ENCODE peak calls at places on chromosomes 13 and 19, in ten cellular contexts. S, L, P, V, T, B, M, H, U and F are unnamed samples.

GRCh38 chr13:20457670-20458069 is 68.0 kb downstream of the CRYL1 start:
- DNase-seq in S (no peak), L (no peak), P (no peak), V (no peak), T (no peak), B (no peak), M (peak; percentile 31), H (no peak), U (no peak), F (no peak)

GRCh38 chr13:60620611-60621395 is 223.8 kb downstream of the TDRD3 start:
- DNase-seq in S (no peak), L (no peak), P (no peak), V (no peak), T (no peak), B (no peak), M (no peak), H (no peak), U (no peak), F (no peak)

GRCh38 chr13:80337011-80337688 is 3.8 kb downstream of the SPRY2 start:
- DNase-seq in S (no peak), L (no peak), P (no peak), V (peak; percentile 27), T (no peak), B (no peak), M (no peak), H (no peak), U (no peak), F (no peak)

GRCh38 chr13:95865080-95865597 is 188.1 kb downstream of the UGGT2 start:
- DNase-seq in S (no peak), L (no peak), P (no peak), V (no peak), T (no peak), B (no peak), M (no peak), H (no peak), U (no peak), F (no peak)

GRCh38 chr13:44561352-44561751 is 14.8 kb downstream of the TSC22D1 start:
- DNase-seq in S (no peak), L (no peak), P (no peak), V (no peak), T (no peak), B (no peak), M (no peak), H (no peak), U (no peak), F (no peak)

GRCh38 chr13:52669677-52670076 is 17.0 kb downstream of the SUGT1 start:
- DNase-seq in S (no peak), L (no peak), P (no peak), V (no peak), T (no peak), B (no peak), M (no peak), H (no peak), U (no peak), F (no peak)

GRCh38 chr13:111382877-111383276 is 62.4 kb downstream of the TEX29 start:
- DNase-seq in S (no peak), L (no peak), P (peak; percentile 31), V (no peak), T (no peak), B (no peak), M (no peak), H (no peak), U (no peak), F (no peak)

GRCh38 chr13:48230541-48230940 is 2.5 kb upstream of the ITM2B start:
- DNase-seq in S (no peak), L (no peak), P (no peak), V (no peak), T (no peak), B (no peak), M (no peak), H (no peak), U (no peak), F (no peak)

GRCh38 chr19:24033308-24033961 is 53.6 kb upstream of the ZNF254 start:
- DNase-seq in S (peak; percentile 85), L (peak; percentile 96), P (peak; percentile 93), V (peak; percentile 95), T (peak; percentile 87), B (peak; percentile 49), M (peak; percentile 97), H (peak; percentile 97), U (peak; percentile 59), F (peak; percentile 78)

GRCh38 chr19:51887522-51888498 is at the start of gene ZNF577:
- DNase-seq in S (peak; percentile 79), L (peak; percentile 98), P (peak; percentile 91), V (peak; percentile 96), T (peak; percentile 91), B (peak; percentile 35), M (peak; percentile 93), H (peak; percentile 90), U (peak; percentile 63), F (peak; percentile 73)

DNA sequence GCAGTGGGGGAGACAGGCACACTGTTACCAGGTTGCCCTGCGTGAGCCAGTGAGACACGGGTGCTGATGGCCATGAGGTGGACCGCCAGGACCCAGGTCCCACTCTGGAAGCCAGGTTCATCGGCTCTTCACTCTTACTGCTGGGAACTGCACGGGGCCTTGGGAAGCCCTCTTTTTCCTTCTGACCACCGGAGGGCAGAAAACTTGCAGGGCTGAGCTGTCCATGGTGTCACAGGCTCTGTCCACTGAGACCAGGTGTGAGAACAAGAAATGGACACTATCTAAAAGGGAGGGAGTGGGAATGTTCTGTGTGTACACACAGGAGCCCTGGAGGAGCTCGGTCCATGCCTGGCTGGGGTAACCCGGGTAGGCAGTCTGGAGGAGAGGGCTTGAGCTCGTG is 93.4 kb downstream of the UQCRFS1 start:
- DNase-seq in S (peak; percentile 41), L (peak; percentile 47), P (no peak), V (no peak), T (no peak), B (no peak), M (no peak), H (no peak), U (no peak), F (no peak)
- TF ChIP-seq CTCF in S (no peak), L (peak; percentile 54), P (no peak), V (peak; percentile 3), T (peak; percentile 19), B (peak; percentile 30), M (no peak), H (no peak), U (no peak), F (no peak)

GRCh38 chr13:45878966-45879365 is 27.4 kb upstream of the SIAH3 start:
- DNase-seq in S (no peak), L (no peak), P (no peak), V (no peak), T (no peak), B (no peak), M (peak; percentile 66), H (no peak), U (no peak), F (no peak)

GRCh38 chr13:45876781-45877180 is 25.2 kb upstream of the SIAH3 start:
- DNase-seq in S (no peak), L (no peak), P (no peak), V (no peak), T (no peak), B (no peak), M (peak; percentile 62), H (no peak), U (no peak), F (no peak)

GRCh38 chr13:45880242-45880641 is 28.7 kb upstream of the SIAH3 start:
- DNase-seq in S (no peak), L (no peak), P (no peak), V (no peak), T (no peak), B (no peak), M (no peak), H (no peak), U (no peak), F (no peak)

GRCh38 chr13:45882626-45883025 is 31.1 kb upstream of the SIAH3 start:
- DNase-seq in S (no peak), L (peak; percentile 61), P (no peak), V (no peak), T (no peak), B (no peak), M (no peak), H (no peak), U (no peak), F (no peak)

DNA sequence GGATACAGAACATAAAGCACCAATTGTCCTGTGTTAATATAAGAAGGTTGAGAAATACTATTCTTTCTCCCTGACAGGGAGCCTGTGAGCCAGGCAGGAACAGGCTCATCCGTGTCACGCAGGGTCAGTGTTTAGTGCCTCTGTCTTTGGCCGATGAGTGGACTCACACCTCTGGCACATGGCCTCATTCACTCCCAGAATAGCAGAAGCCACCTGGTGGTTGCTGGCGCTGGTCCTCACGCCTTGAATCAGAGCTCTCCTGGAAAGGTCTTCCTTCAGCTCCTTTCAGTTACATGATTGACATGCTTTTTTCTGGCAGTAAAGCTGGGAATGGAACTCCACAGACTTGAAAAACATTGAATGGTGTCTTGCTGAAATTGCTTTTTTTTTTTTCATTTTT is 28.1 kb upstream of the SIAH3 start:
- DNase-seq in S (peak; percentile 50), L (peak; percentile 70), P (no peak), V (no peak), T (peak; percentile 50), B (no peak), M (no peak), H (peak; percentile 25), U (no peak), F (no peak)
- TF ChIP-seq CTCF in S (no peak), L (peak; percentile 53), P (no peak), V (no peak), T (peak; percentile 55), B (no peak), M (no peak), H (peak; percentile 40), U (no peak), F (no peak)

DNA sequence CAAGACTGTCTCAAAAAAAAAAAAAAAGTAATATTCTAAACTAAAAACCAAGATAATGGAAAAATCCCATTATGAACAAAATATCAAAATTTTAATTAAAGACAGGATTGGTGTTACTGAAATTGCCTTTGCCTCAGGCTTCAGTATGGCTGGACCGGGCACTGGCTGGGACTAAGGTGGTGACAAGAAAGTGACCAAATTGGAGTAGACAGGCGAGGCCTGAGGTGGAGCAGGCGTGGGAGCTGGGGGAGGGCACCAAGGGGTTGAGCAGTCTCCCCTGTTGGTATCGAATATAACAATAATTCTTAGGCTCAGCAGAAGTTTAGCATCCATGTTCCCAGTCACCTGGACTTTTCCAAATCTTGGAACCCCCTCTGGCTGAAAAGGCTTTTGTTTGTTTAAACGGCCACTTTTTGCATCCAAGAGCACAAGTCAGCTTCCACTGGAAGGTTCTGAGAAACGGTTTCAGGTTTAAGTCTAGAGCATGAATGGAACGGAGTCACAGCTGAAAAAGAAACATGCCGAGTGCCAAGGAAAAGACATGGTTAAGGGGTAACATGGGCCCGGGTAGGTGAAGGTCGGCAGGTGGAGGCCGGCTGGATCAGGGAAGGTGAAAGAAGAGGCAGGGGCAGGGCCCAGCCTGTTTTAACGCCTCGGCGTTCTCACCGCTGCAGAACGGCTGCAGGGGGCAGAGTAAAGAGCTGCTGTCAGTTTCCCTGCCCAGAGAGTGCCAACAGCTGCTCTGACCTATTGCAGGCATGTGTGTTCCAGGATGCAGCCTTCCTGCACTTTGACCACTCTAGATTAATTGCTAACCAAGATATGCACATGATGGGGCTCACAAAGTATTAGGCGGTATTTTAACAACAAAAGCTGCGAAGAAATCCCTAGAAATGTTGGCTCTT is 104.4 kb downstream of the TM9SF2 start:
- DNase-seq in S (peak; percentile 60), L (peak; percentile 75), P (peak; percentile 89), V (peak; percentile 48), T (peak; percentile 43), B (no peak), M (no peak), H (peak; percentile 30), U (no peak), F (peak; percentile 31)
- TF ChIP-seq CTCF in S (no peak), L (peak; percentile 29), P (peak; percentile 15), V (peak; percentile 12), T (peak; percentile 31), B (peak; percentile 37), M (peak; percentile 28), H (no peak), U (peak; percentile 28), F (no peak)

GRCh38 chr13:113474179-113474578 is 16.3 kb downstream of the DCUN1D2 start:
- DNase-seq in S (no peak), L (no peak), P (no peak), V (peak; percentile 95), T (no peak), B (no peak), M (peak; percentile 75), H (peak; percentile 25), U (no peak), F (no peak)
- TF ChIP-seq CTCF in S (no peak), L (no peak), P (no peak), V (no peak), T (no peak), B (no peak), M (no peak), H (no peak), U (no peak), F (no peak)